ENCODE peak calls at places on chromosome 11, in ten cellular contexts. S is neural progenitor cell; W is ovary; D is transverse colon; R is Peyer's patch; B is PC-3; V is GM23338; X is cardiac muscle cell; N is CD8-positive, alpha-beta memory T cell; M is spleen. F is an unnamed sample. For H3K4me1, the result is how much of the 10 kb centered on the place peaks cover.

GRCh38 chr11:101096036-101096704 is 33.4 kb downstream of the PGR start:
- DNase-seq in V (peak), N (no peak), M (no peak), S (no peak), X (peak), B (peak), R (no peak), D (no peak), W (peak), F (no peak)

GRCh38 chr11:44754876-44755552 is 28.3 kb downstream of the TSPAN18 start:
- DNase-seq in B (no peak), X (no peak), D (no peak), S (no peak), R (no peak), N (no peak), W (no peak), M (no peak), V (peak), F (no peak)

GRCh38 chr11:1888811-1889526 is 2.7 kb downstream of the PRR33 start:
- DNase-seq in N (peak), S (no peak), W (no peak), M (peak), X (no peak), D (peak), R (peak), B (no peak), V (no peak), F (peak)

GRCh38 chr11:396511-396947 is 2.5 kb downstream of the PKP3 start:
- DNase-seq in W (no peak), S (no peak), X (no peak), M (peak), B (no peak), N (no peak), D (no peak), R (peak), V (peak), F (no peak)

GRCh38 chr11:119774180-119774763 is 45.3 kb upstream of the NECTIN1 start:
- DNase-seq in S (peak), N (no peak), R (no peak), X (peak), D (no peak), B (peak), W (no peak), V (peak), M (peak), F (no peak)

GRCh38 chr11:117685566-117685965 is 111.5 kb downstream of the DSCAML1 start:
- DNase-seq in M (no peak), N (no peak), V (no peak), R (no peak), W (no peak), B (no peak), X (no peak), D (no peak), S (no peak), F (no peak)

GRCh38 chr11:1936072-1936780 is 10.9 kb upstream of the MRPL23 start:
- DNase-seq in D (no peak), V (no peak), R (no peak), X (no peak), N (no peak), W (no peak), M (peak), B (no peak), S (no peak), F (peak)

GRCh38 chr11:56816259-56816658 is 67.8 kb upstream of the OR9G4 start:
- DNase-seq in N (no peak), X (no peak), B (no peak), D (no peak), R (no peak), M (no peak), S (no peak), W (no peak), V (no peak), F (no peak)

DNA sequence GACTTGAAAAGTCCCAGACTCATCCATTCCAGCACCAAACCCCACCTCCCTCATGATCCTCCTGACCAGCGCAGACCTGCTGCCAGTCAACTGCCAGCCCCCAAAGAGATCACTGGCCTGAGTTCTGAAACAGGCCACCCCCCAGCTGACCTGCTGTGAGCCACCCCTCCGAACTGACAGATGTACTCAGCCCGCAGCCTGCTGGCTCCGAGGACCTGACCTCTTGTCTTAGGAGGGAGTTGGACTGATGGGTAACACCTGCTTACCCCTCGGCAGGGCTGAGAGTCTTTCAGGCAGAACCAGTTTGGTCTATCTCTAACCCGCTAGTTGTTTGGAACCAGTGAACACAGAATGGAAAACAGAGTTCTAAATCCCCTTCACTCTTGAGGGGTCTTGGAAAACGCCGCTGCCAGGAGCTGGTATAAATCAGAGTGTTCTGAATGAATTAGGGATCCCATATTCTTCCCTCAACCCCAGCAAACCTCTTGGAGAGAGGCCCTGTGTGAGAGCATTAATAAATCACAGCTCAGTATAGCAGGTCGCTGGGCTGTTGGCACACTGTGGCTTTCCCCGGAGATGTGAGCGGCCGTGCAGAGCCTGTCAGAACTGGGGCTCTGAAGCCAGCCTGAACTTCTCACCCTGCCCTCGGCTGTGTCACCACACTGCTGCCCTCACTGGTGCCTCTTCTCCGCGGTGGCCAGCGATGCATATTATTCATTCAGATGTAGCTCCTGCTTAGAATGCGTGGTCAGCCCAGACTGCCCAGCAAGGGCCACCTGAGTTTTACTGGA is 165.1 kb upstream of the NCAM1 start:
- DNase-seq in R (no peak), D (no peak), S (no peak), W (peak), X (no peak), V (no peak), N (no peak), M (no peak), B (no peak), F (no peak)
- H3K27ac ChIP-seq in R (no peak), D (peak), S (no peak), W (no peak), X (peak), V (no peak), N (no peak), M (no peak), B (no peak), F (peak)

DNA sequence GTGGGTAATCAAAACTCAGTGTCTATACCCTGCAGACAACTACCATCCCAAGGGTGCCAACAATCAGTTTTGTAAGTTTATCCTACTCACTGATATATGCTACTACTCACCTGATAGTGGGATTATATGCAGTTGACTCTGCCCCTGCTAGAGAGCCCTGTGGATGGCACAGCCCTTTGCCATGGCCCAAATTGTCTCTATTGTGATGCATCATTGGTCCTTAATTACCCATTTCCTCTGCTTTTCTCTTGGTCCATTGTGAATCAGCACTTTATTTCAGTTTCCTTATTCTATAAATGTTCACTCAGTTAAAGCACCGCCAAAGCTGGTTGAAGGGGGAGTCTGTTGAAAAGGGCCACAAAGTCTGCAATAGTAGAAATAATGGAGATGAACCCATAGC is 42.3 kb downstream of the PLAAT5 start:
- DNase-seq in D (no peak), B (no peak), X (no peak), S (no peak), M (no peak), R (no peak), W (no peak), V (peak), N (no peak), F (no peak)
- H3K4me1 ChIP-seq in D (under half), B (under half), X (under half), S (under half), M (under half), R (under half), W (under half), V (under half), N (under half), F (under half)

GRCh38 chr11:68269414-68270081 is 2.2 kb downstream of the C11orf24 start:
- DNase-seq in B (peak), M (no peak), R (no peak), N (no peak), X (no peak), D (no peak), S (no peak), W (no peak), V (no peak), F (no peak)
- H3K4me3 ChIP-seq in B (no peak), M (no peak), R (peak), N (no peak), X (no peak), D (no peak), S (no peak), W (no peak), V (no peak), F (peak)

DNA sequence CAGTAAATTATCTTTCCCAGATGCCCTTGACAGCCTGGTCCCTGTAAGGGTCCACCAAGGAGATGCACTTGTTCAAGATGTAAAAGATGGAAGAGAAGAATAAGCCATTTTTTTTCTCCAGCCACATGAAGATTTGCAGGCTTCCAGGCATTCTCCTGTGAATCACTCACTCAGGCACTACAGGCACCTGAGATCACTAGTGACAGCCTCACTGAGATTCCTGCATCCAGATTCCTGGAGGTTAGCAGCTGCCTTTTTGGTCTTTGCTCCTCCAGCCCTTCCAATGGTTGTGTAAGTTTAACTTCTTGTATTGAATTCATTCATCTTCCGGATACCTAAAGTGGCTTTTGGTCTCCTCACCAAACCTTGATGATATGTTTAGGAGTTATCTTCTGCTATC is 630.2 kb upstream of the CADM1 start:
- DNase-seq in B (no peak), N (no peak), S (no peak), W (no peak), V (no peak), R (no peak), M (no peak), X (no peak), D (no peak), F (no peak)
- H3K27ac ChIP-seq in B (no peak), N (no peak), S (no peak), W (no peak), V (no peak), R (no peak), M (no peak), X (no peak), D (no peak), F (no peak)

DNA sequence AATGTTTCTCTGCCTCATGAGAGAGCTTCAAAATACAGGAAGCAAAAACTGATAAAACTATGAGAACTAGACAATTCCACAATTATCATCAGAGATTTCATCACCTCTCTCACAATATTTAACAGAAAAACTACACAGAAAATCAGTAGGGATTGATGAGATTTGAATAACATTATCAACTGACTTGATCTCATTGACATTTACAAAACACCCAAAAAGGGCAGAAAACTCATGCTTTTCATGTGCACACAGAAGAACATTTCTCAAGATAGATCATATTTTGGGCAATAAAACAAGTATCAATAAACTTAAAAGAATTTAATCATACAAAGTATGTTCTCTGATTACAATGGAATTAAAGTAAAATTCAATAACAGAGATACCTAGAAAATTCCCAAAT is 35.6 kb downstream of the BTBD10 start:
- DNase-seq in D (no peak), X (no peak), R (no peak), B (no peak), M (no peak), V (no peak), S (no peak), W (no peak), N (no peak), F (no peak)
- H3K4me1 ChIP-seq in D (under half), X (under half), R (under half), B (under half), M (under half), V (under half), S (under half), W (under half), N (under half), F (under half)

DNA sequence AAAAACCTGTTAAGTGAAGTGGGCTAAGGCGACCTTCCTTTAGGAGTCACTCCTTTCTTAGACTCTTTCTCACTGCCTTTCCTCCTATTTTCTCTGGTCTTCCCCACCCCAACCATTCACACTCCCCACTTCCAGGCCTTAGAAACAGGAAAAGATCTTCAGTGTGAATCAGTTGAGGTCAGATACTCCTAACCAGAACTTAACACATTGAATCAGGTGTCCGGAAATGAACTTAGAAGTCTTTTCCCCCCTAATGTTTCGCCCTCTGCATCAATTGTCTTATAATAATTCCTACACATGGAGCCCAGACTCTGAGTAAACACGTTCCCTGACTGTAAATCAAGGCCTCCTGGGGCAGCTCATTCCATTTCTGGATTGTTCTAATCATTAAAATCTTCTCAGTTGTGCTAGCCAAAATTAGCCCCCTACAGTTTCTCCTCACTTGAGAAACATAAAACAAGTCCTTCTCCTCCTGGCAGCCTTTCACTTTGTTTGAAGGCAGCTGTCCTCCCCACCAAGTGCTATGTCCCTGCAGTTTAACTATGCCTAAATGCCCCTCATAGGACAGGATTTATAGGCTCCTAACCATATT is 32.7 kb upstream of the USP47 start:
- DNase-seq in V (no peak), X (no peak), B (no peak), R (no peak), S (no peak), N (no peak), M (no peak), W (no peak), D (no peak), F (no peak)
- H3K4me3 ChIP-seq in V (no peak), X (no peak), B (no peak), R (no peak), S (no peak), N (no peak), M (no peak), W (no peak), D (no peak), F (no peak)

GRCh38 chr11:70540196-70540595 is 141.9 kb downstream of the CTTN start:
- DNase-seq in M (peak), N (no peak), V (no peak), D (no peak), B (no peak), R (no peak), W (no peak), X (no peak), S (no peak), F (peak)
- H3K27ac ChIP-seq in M (no peak), N (no peak), V (no peak), D (no peak), B (no peak), R (no peak), W (no peak), X (no peak), S (no peak), F (no peak)

GRCh38 chr11:61654397-61654829 is 25.8 kb upstream of the DAGLA start:
- DNase-seq in R (no peak), M (peak), V (no peak), S (no peak), W (peak), D (peak), B (no peak), X (no peak), N (no peak), F (peak)
- H3K4me1 ChIP-seq in R (under half), M (under half), V (under half), S (under half), W (under half), D (under half), B (under half), X (under half), N (under half), F (under half)

GRCh38 chr11:61587951-61588695 is 7.2 kb upstream of the SYT7 start:
- DNase-seq in B (peak), S (peak), D (peak), R (peak), M (peak), V (peak), N (peak), W (no peak), X (peak), F (peak)

GRCh38 chr11:61589961-61590360 is 9.1 kb upstream of the SYT7 start:
- DNase-seq in V (no peak), X (no peak), M (no peak), W (no peak), N (no peak), S (no peak), B (no peak), D (no peak), R (no peak), F (no peak)

GRCh38 chr11:61585115-61585514 is 4.2 kb upstream of the SYT7 start:
- DNase-seq in S (no peak), R (no peak), W (no peak), V (no peak), D (no peak), N (no peak), B (no peak), M (no peak), X (no peak), F (no peak)

GRCh38 chr11:61587541-61587941 is 6.7 kb upstream of the SYT7 start:
- DNase-seq in W (peak), B (peak), X (peak), V (peak), R (no peak), N (peak), S (peak), M (peak), D (peak), F (peak)

GRCh38 chr11:61586792-61587430 is 6.0 kb upstream of the SYT7 start:
- DNase-seq in N (no peak), S (peak), V (peak), M (no peak), D (no peak), B (peak), W (no peak), R (no peak), X (no peak), F (no peak)
- H3K4me3 ChIP-seq in N (no peak), S (peak), V (peak), M (peak), D (no peak), B (peak), W (no peak), R (peak), X (no peak), F (peak)

GRCh38 chr11:128247235-128247594 is 340.1 kb downstream of the ETS1 start:
- DNase-seq in W (no peak), M (no peak), D (no peak), N (no peak), X (no peak), S (no peak), R (no peak), V (no peak), B (no peak), F (no peak)
- H3K27ac ChIP-seq in W (no peak), M (no peak), D (no peak), N (no peak), X (no peak), S (no peak), R (no peak), V (no peak), B (no peak), F (no peak)